ENCODE peak calls at places on chromosome 9, in five cellular contexts. One of them, this sample, is unnamed.

GRCh38 chr9:6355728-6356127 is 27.6 kb downstream of the TPD52L3 start:
- DNase-seq in GM23338: no peak
- DNase-seq in right lobe of liver: no peak
- DNase-seq in tibial nerve: no peak
- DNase-seq in cardiac muscle cell: peak; percentile 52
- DNase-seq in this sample: no peak

GRCh38 chr9:83538172-83538889 is at the start of gene FRMD3:
- DNase-seq in right lobe of liver: peak; percentile 87
- DNase-seq in GM23338: peak; percentile 87
- DNase-seq in tibial nerve: peak; percentile 53
- DNase-seq in cardiac muscle cell: peak; percentile 78
- DNase-seq in this sample: peak; percentile 92

GRCh38 chr9:93143830-93144530 is 9.9 kb upstream of the NINJ1 start:
- DNase-seq in GM23338: no peak
- DNase-seq in tibial nerve: no peak
- DNase-seq in cardiac muscle cell: no peak
- DNase-seq in right lobe of liver: no peak
- DNase-seq in this sample: no peak

GRCh38 chr9:128885376-128885775 is 3.4 kb downstream of the LRRC8A start:
- DNase-seq in right lobe of liver: no peak
- DNase-seq in tibial nerve: no peak
- DNase-seq in GM23338: no peak
- DNase-seq in cardiac muscle cell: no peak
- DNase-seq in this sample: no peak

GRCh38 chr9:81022177-81022576 is 667.2 kb downstream of the TLE1 start:
- DNase-seq in GM23338: no peak
- DNase-seq in tibial nerve: no peak
- DNase-seq in right lobe of liver: no peak
- DNase-seq in cardiac muscle cell: peak; percentile 5
- DNase-seq in this sample: no peak

GRCh38 chr9:35552837-35553236 is 52.2 kb upstream of the TESK1 start:
- DNase-seq in cardiac muscle cell: no peak
- DNase-seq in tibial nerve: no peak
- DNase-seq in right lobe of liver: no peak
- DNase-seq in GM23338: no peak
- DNase-seq in this sample: no peak

GRCh38 chr9:105328872-105329728 is 84.6 kb downstream of the SLC44A1 start:
- DNase-seq in GM23338: no peak
- DNase-seq in tibial nerve: no peak
- DNase-seq in right lobe of liver: no peak
- DNase-seq in cardiac muscle cell: peak; percentile 21
- DNase-seq in this sample: no peak

GRCh38 chr9:22005083-22005699 is 3.9 kb downstream of the CDKN2B start:
- DNase-seq in tibial nerve: no peak
- DNase-seq in GM23338: peak; percentile 84
- DNase-seq in right lobe of liver: no peak
- DNase-seq in cardiac muscle cell: peak; percentile 22
- DNase-seq in this sample: no peak

GRCh38 chr9:134186471-134187109 is 22.2 kb upstream of the RNU6ATAC start:
- DNase-seq in GM23338: no peak
- DNase-seq in right lobe of liver: peak; percentile 90
- DNase-seq in tibial nerve: no peak
- DNase-seq in cardiac muscle cell: no peak
- DNase-seq in this sample: no peak

GRCh38 chr9:38720083-38720755 is at the start of gene FAM240B:
- DNase-seq in GM23338: no peak
- DNase-seq in tibial nerve: no peak
- DNase-seq in right lobe of liver: no peak
- DNase-seq in cardiac muscle cell: no peak
- DNase-seq in this sample: no peak

DNA sequence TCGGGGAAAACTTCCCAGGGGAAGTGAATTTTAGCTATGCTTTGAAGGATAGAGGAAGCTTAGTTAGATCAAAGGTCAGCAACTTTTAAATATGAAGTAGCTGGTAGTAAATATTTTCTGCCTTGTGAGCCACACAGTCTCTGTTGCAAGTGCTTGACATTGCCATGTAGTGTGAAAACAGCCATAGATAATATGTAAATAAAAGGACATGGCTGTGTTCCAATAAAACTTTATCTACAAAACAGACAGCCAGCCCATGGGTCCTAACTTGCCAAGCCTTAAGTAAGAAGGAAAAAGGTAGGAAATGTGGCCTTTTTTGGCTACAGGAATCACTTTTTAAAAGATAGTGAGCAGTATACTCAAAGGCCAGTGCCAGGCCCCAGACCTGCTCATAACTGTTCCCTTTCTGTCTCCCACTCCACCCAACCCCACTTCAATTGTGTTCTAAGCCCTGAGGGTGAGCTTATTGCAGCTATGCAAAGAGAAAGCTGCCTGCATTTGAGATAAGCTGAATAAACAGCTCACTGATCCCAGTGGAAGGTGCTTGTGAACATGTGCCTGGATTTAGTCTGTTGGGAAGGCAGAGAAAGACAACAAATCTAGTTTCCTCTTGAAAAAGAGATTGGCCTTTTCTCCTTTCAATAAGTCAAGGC is 113.0 kb upstream of the TRIM32 start:
- DNase-seq in cardiac muscle cell: peak; percentile 50
- DNase-seq in right lobe of liver: no peak
- DNase-seq in GM23338: no peak
- DNase-seq in tibial nerve: no peak
- DNase-seq in this sample: no peak
- H3K27ac ChIP-seq in cardiac muscle cell: peak overlapping the region; percentile 64
- H3K27ac ChIP-seq in right lobe of liver: no peak overlapping the region
- H3K27ac ChIP-seq in GM23338: no peak overlapping the region
- H3K27ac ChIP-seq in tibial nerve: no peak overlapping the region
- H3K27ac ChIP-seq in this sample: no peak overlapping the region

DNA sequence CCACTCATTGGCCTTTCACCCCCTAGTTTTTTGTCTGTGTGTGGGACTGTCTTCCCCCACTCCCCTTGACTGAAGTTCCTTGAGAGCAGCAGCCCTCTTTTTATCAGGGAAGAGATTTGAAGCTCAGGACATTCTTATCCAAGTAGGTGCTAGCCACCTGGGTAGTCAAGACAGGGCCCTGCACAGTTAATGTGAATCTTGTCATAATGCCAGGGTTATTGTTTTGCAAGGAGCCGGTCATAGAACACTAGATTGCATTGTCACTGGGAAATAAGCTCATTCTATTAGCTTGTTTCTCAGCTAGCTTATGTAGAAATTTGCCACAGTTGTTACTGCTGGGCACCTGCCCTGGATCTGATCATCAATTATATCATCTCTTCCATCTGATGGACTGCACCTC is 256.1 kb downstream of the DOCK8 start:
- DNase-seq in right lobe of liver: no peak
- DNase-seq in tibial nerve: no peak
- DNase-seq in GM23338: no peak
- DNase-seq in cardiac muscle cell: peak; percentile 27
- DNase-seq in this sample: no peak
- H3K27ac ChIP-seq in right lobe of liver: no peak overlapping the region
- H3K27ac ChIP-seq in tibial nerve: peak overlapping the region; percentile 83
- H3K27ac ChIP-seq in GM23338: no peak overlapping the region
- H3K27ac ChIP-seq in cardiac muscle cell: no peak overlapping the region
- H3K27ac ChIP-seq in this sample: no peak overlapping the region

GRCh38 chr9:536597-537511 is 304.6 kb upstream of the DMRT1 start:
- DNase-seq in tibial nerve: no peak
- DNase-seq in GM23338: no peak
- DNase-seq in cardiac muscle cell: no peak
- DNase-seq in right lobe of liver: no peak
- DNase-seq in this sample: no peak
- H3K27ac ChIP-seq in tibial nerve: no peak overlapping the region
- H3K27ac ChIP-seq in GM23338: no peak overlapping the region
- H3K27ac ChIP-seq in cardiac muscle cell: peak overlapping the region; percentile 94
- H3K27ac ChIP-seq in right lobe of liver: no peak overlapping the region
- H3K27ac ChIP-seq in this sample: no peak overlapping the region

GRCh38 chr9:76592105-76593010 is 133.4 kb downstream of the GCNT1 start:
- DNase-seq in tibial nerve: no peak
- DNase-seq in GM23338: peak; percentile 39
- DNase-seq in cardiac muscle cell: peak; percentile 75
- DNase-seq in right lobe of liver: no peak
- DNase-seq in this sample: no peak
- H3K27ac ChIP-seq in tibial nerve: no peak overlapping the region
- H3K27ac ChIP-seq in GM23338: no peak overlapping the region
- H3K27ac ChIP-seq in cardiac muscle cell: no peak overlapping the region
- H3K27ac ChIP-seq in right lobe of liver: no peak overlapping the region
- H3K27ac ChIP-seq in this sample: peak overlapping the region; percentile 42

DNA sequence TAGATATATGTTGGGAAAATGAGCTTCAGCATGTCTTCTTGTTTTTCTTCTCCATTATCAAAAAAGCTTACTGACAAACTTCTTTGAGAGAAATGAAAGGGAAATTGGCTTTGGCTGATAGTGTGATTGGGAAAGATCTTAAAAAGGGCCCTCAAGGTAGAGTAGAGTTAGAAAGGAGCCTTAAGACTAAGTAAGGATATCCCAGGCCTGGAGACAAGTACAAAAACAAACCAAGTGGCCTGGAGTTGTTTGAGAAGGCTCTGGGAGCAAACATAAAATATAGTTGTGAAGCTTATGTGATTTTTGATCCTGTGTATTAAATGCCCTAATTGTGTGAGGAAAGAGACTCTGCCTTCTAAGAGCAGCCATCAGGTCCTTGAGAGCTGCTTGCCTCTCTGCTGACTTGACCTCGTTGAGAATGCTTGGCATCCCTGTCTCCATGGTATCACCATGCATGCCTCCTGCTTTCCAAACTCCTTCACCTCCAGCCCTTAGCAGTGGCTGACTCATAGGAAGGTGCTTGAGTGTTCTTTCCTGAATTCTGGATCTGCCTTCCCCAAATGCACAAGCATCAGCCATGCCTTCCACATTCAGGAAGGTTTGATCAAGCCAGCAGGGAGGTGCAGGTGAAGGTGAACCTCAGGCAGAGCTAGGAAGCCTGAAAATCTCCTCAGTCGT is 78.9 kb downstream of the SMARCA2 start:
- DNase-seq in tibial nerve: no peak
- DNase-seq in right lobe of liver: no peak
- DNase-seq in cardiac muscle cell: peak; percentile 49
- DNase-seq in GM23338: peak; percentile 52
- DNase-seq in this sample: no peak
- H3K27ac ChIP-seq in tibial nerve: no peak overlapping the region
- H3K27ac ChIP-seq in right lobe of liver: no peak overlapping the region
- H3K27ac ChIP-seq in cardiac muscle cell: peak overlapping the region; percentile 63
- H3K27ac ChIP-seq in GM23338: no peak overlapping the region
- H3K27ac ChIP-seq in this sample: no peak overlapping the region

GRCh38 chr9:33351547-33351946 is 50.8 kb downstream of the AQP7 start:
- DNase-seq in GM23338: no peak
- DNase-seq in right lobe of liver: no peak
- DNase-seq in tibial nerve: no peak
- DNase-seq in cardiac muscle cell: no peak
- DNase-seq in this sample: no peak
- H3K27ac ChIP-seq in GM23338: no peak overlapping the region
- H3K27ac ChIP-seq in right lobe of liver: no peak overlapping the region
- H3K27ac ChIP-seq in tibial nerve: no peak overlapping the region
- H3K27ac ChIP-seq in cardiac muscle cell: no peak overlapping the region
- H3K27ac ChIP-seq in this sample: no peak overlapping the region

GRCh38 chr9:137190315-137190853 is 1.9 kb downstream of the SSNA1 start:
- DNase-seq in tibial nerve: no peak
- DNase-seq in cardiac muscle cell: no peak
- DNase-seq in right lobe of liver: no peak
- DNase-seq in GM23338: no peak
- DNase-seq in this sample: no peak
- H3K27ac ChIP-seq in tibial nerve: no peak overlapping the region
- H3K27ac ChIP-seq in cardiac muscle cell: peak overlapping the region; percentile 96
- H3K27ac ChIP-seq in right lobe of liver: no peak overlapping the region
- H3K27ac ChIP-seq in GM23338: no peak overlapping the region
- H3K27ac ChIP-seq in this sample: no peak overlapping the region